ENCODE peak calls at places on chromosomes 6 and 20, in five cellular contexts. I is HFF-Myc, P is right atrium auricular region, B is BJ, S is adrenal gland. C is an unnamed sample.

GRCh38 chr6:25788305-25788922 is 33.9 kb downstream of the SLC17A4 start:
- DNase-seq in I (peak; percentile 20), S (peak; percentile 71), P (no peak), B (peak; percentile 1), C (peak; percentile 7)

GRCh38 chr6:5728726-5729434 is 277.8 kb downstream of the NRN1 start:
- DNase-seq in I (peak; percentile 33), B (no peak), P (no peak), S (no peak), C (no peak)

GRCh38 chr20:33178726-33179125 is 10.8 kb downstream of the BPIFA2 start:
- DNase-seq in S (no peak), P (no peak), B (no peak), I (no peak), C (no peak)

GRCh38 chr6:46648869-46649488 is 3.6 kb downstream of the CYP39A1 start:
- DNase-seq in P (no peak), S (no peak), B (no peak), I (no peak), C (no peak)

GRCh38 chr6:78836610-78837009 is 30.7 kb upstream of the IRAK1BP1 start:
- DNase-seq in P (no peak), I (no peak), S (no peak), B (no peak), C (no peak)

GRCh38 chr6:19837511-19838441 is 606 bp downstream of the ID4 start:
- DNase-seq in I (no peak), P (no peak), S (no peak), B (no peak), C (no peak)

GRCh38 chr6:152458648-152459047 is 178.5 kb downstream of the SYNE1 start:
- DNase-seq in P (no peak), S (no peak), I (no peak), B (peak; percentile 10), C (no peak)

GRCh38 chr6:112877134-112878100 is 530.3 kb downstream of the RFPL4B start:
- DNase-seq in I (peak; percentile 67), S (no peak), B (peak; percentile 81), P (no peak), C (peak; percentile 81)

GRCh38 chr6:152233547-152234320 is 403.4 kb downstream of the SYNE1 start:
- DNase-seq in B (no peak), S (no peak), I (no peak), P (no peak), C (no peak)

GRCh38 chr6:167572841-167573271 is 248.0 kb downstream of the TTLL2 start:
- DNase-seq in B (no peak), I (no peak), S (no peak), P (peak; percentile 59), C (no peak)

GRCh38 chr6:28269492-28269891 is 2.5 kb downstream of the ZSCAN26 start:
- DNase-seq in S (peak; percentile 31), I (no peak), P (no peak), B (peak; percentile 55), C (peak; percentile 69)

GRCh38 chr6:75624335-75624734 is 22.7 kb downstream of the SENP6 start:
- DNase-seq in S (no peak), B (no peak), P (no peak), I (no peak), C (no peak)
- TF ChIP-seq CTCF in S (no peak), B (no peak), P (no peak), I (no peak), C (no peak)

DNA sequence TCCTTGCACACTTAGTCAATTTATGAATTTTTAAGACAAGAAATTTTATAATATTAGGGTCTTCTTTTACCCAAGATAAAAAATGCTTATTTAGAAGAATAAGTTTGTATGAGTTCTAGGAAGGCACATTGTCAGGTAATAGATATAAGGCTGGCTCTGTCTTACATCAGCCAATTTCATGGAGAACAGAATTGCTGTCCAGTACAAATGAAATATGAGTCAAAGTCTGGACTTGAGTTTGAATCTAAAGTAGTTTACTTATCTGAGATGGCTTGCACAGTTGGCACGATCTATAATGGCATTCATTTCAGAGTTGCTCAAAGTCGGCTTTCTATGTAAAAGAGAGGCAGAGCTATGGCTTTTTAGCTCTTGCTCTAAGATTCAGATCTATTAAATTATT is 228.2 kb downstream of the KCNQ5 start:
- DNase-seq in I (no peak), P (no peak), B (no peak), S (no peak), C (no peak)
- H3K4me3 ChIP-seq in I (no peak overlapping the region), P (no peak overlapping the region), B (no peak overlapping the region), S (no peak overlapping the region), C (no peak overlapping the region)

DNA sequence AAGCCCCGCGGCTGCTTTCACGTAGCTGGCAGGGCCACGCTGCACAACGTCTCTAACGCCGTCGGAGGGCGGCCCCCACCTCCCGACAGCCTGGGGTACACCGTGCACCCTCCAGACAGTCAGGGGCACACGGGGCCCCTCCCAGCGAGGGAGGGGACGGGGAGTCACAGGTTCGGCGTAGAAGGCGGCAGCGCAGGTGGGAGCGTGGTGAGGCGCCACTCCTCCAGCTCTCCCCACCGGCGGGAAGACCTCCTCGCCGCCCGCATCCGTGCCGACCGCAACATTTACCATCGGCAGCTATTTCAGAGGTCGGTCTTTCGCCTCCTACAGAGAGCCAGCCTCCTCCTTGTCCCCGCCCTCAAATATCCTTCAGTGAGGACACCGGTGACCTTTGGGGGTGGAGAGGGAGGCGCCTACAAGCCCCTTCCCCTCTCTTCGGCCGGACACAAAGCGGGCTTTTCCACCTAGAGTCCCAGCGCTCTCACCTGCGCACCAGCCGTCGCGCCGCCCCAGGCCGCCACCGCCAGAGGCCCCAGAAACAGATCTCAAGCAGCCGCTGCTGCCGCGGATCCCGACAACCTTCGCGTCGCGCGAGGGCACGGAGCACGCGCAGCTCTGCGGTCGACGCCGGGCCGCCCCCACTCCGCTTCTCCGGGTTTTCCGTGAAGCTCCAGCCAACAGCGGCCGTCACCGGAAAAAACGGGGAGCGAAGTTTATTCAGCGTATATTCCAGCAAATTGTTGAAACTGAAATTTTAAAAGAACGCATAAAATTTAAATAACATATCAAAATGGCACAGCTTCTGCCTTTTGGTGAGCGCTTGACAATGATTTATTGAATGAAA is at the start of gene MKKS:
- DNase-seq in S (peak; percentile 92), I (peak; percentile 66), P (peak; percentile 89), B (no peak), C (peak; percentile 62)
- TF ChIP-seq CTCF in S (no peak), I (no peak), P (no peak), B (peak; percentile 20), C (peak; percentile 5)

GRCh38 chr6:129946439-129947140 is 71.8 kb upstream of the L3MBTL3 start:
- DNase-seq in B (no peak), S (no peak), P (no peak), I (no peak), C (no peak)

GRCh38 chr6:129943637-129944271 is 74.6 kb upstream of the L3MBTL3 start:
- DNase-seq in P (no peak), B (no peak), I (no peak), S (no peak), C (no peak)

DNA sequence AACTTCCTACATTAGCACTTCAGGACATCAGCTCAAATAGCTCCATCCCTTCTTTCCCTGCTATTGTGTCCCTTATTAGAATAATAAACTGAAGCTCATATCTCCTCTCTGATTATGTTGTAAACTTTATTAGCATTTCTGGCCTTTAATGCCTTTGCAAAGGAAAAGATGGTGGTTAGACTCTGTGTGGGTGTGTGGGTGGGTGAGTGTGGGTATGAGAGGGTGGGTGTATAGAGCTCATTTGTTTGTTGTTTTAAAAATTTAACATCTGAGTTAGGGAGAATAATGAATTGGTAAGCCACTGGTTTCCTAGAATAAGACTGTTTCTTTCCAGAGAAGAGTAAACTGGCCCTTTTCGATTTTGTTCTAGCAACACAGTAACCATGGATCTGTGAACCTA is 70.6 kb upstream of the L3MBTL3 start:
- DNase-seq in I (no peak), B (no peak), S (no peak), P (no peak), C (no peak)
- H3K4me3 ChIP-seq in I (no peak overlapping the region), B (no peak overlapping the region), S (no peak overlapping the region), P (no peak overlapping the region), C (no peak overlapping the region)

DNA sequence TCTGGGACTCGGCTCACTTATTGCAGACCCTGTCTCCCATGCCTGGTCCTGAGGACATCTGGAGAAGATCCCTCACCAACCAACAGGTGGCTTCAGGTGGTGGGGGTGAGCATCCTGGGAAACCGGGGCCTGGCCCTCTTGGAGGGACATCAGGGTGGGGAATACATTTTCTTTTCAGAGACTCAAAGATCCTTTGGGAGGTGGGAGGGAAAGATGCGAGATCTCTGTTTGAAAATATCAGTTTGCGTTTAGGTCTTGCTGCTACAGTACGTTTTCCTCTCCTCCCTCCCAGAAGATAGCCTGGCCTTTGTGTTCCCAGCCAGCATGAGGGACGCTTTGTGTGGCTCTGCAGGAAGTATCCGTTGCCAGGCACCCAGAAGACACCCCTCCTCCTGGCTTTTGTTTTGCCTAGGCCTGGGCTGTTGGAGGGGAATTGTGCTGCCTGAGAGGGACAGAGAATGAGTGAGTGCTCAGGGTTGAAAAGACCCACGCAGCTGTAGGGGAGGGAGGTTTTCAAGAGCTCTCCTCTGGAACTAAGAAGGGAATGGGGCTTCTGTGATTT is 21.8 kb upstream of the SLC2A12 start:
- DNase-seq in I (no peak), P (no peak), B (no peak), S (no peak), C (no peak)
- TF ChIP-seq CTCF in I (no peak), P (no peak), B (no peak), S (no peak), C (no peak)

GRCh38 chr6:37242429-37243052 is 15.0 kb upstream of the TBC1D22B start:
- DNase-seq in P (peak; percentile 79), I (peak; percentile 88), S (peak; percentile 80), B (peak; percentile 97), C (peak; percentile 97)
- H3K4me3 ChIP-seq in P (no peak overlapping the region), I (no peak overlapping the region), S (no peak overlapping the region), B (no peak overlapping the region), C (no peak overlapping the region)

GRCh38 chr6:41504526-41505021 is 41.6 kb upstream of the FOXP4 start:
- DNase-seq in P (no peak), S (no peak), I (no peak), B (no peak), C (no peak)
- TF ChIP-seq CTCF in P (no peak), S (no peak), I (no peak), B (no peak), C (no peak)

GRCh38 chr6:129774697-129775447 is 64.9 kb upstream of the ARHGAP18 start:
- DNase-seq in P (peak; percentile 64), B (no peak), S (peak; percentile 84), I (peak; percentile 62), C (peak; percentile 34)
- H3K4me3 ChIP-seq in P (peak overlapping the region; percentile 36), B (no peak overlapping the region), S (no peak overlapping the region), I (no peak overlapping the region), C (peak overlapping the region; percentile 27)

C was measured in AG04449.